ENCODE peak calls at places on chromosome 19, in eight cellular contexts. One of them, this sample, is unnamed.

GRCh38 chr19:5141278-5141925 is 172.5 kb downstream of the KDM4B start:
- DNase-seq in cardiac muscle cell: peak
- DNase-seq in AG08396: no peak
- DNase-seq in testis: no peak
- DNase-seq in T1000: no peak
- DNase-seq in activated gamma-delta T cell treated with anti-CD3 and anti-CD28 coated beads, Interleukin-2, amount 50 U/mL, for 16 hours: no peak
- DNase-seq in smooth muscle cell of the brain vasculature: no peak
- DNase-seq in NCI-H187 treated with DMSO at 0.1 percent for 48 hours: no peak
- DNase-seq in this sample: no peak

GRCh38 chr19:6963937-6964336 is 57.3 kb downstream of the MBD3L2B start:
- DNase-seq in AG08396: no peak
- DNase-seq in activated gamma-delta T cell treated with anti-CD3 and anti-CD28 coated beads, Interleukin-2, amount 50 U/mL, for 16 hours: peak
- DNase-seq in T1000: no peak
- DNase-seq in smooth muscle cell of the brain vasculature: no peak
- DNase-seq in testis: peak
- DNase-seq in cardiac muscle cell: no peak
- DNase-seq in NCI-H187 treated with DMSO at 0.1 percent for 48 hours: no peak
- DNase-seq in this sample: peak

GRCh38 chr19:45323671-45324081 is 1.0 kb upstream of the CKM start:
- DNase-seq in cardiac muscle cell: no peak
- DNase-seq in activated gamma-delta T cell treated with anti-CD3 and anti-CD28 coated beads, Interleukin-2, amount 50 U/mL, for 16 hours: no peak
- DNase-seq in NCI-H187 treated with DMSO at 0.1 percent for 48 hours: no peak
- DNase-seq in AG08396: no peak
- DNase-seq in testis: no peak
- DNase-seq in smooth muscle cell of the brain vasculature: no peak
- DNase-seq in T1000: no peak
- DNase-seq in this sample: no peak

GRCh38 chr19:56765107-56765506 is 75.4 kb downstream of the PEG3 start:
- DNase-seq in AG08396: no peak
- DNase-seq in cardiac muscle cell: peak
- DNase-seq in smooth muscle cell of the brain vasculature: no peak
- DNase-seq in testis: peak
- DNase-seq in activated gamma-delta T cell treated with anti-CD3 and anti-CD28 coated beads, Interleukin-2, amount 50 U/mL, for 16 hours: no peak
- DNase-seq in NCI-H187 treated with DMSO at 0.1 percent for 48 hours: no peak
- DNase-seq in T1000: no peak
- DNase-seq in this sample: peak

GRCh38 chr19:6402834-6403608 is 10.1 kb upstream of the GTF2F1 start:
- DNase-seq in cardiac muscle cell: peak
- DNase-seq in AG08396: peak
- DNase-seq in NCI-H187 treated with DMSO at 0.1 percent for 48 hours: no peak
- DNase-seq in T1000: no peak
- DNase-seq in activated gamma-delta T cell treated with anti-CD3 and anti-CD28 coated beads, Interleukin-2, amount 50 U/mL, for 16 hours: no peak
- DNase-seq in testis: peak
- DNase-seq in smooth muscle cell of the brain vasculature: no peak
- DNase-seq in this sample: no peak

GRCh38 chr19:49472936-49473335 is 1.1 kb upstream of the FLT3LG start:
- DNase-seq in testis: no peak
- DNase-seq in smooth muscle cell of the brain vasculature: no peak
- DNase-seq in activated gamma-delta T cell treated with anti-CD3 and anti-CD28 coated beads, Interleukin-2, amount 50 U/mL, for 16 hours: no peak
- DNase-seq in cardiac muscle cell: no peak
- DNase-seq in T1000: no peak
- DNase-seq in AG08396: no peak
- DNase-seq in NCI-H187 treated with DMSO at 0.1 percent for 48 hours: no peak
- DNase-seq in this sample: peak

GRCh38 chr19:46975918-46976782 is 43.5 kb upstream of the NPAS1 start:
- DNase-seq in cardiac muscle cell: peak
- DNase-seq in AG08396: peak
- DNase-seq in smooth muscle cell of the brain vasculature: no peak
- DNase-seq in testis: peak
- DNase-seq in activated gamma-delta T cell treated with anti-CD3 and anti-CD28 coated beads, Interleukin-2, amount 50 U/mL, for 16 hours: no peak
- DNase-seq in T1000: peak
- DNase-seq in NCI-H187 treated with DMSO at 0.1 percent for 48 hours: no peak
- DNase-seq in this sample: no peak

GRCh38 chr19:27805848-27806247 is 1407.1 kb downstream of the UQCRFS1 start:
- DNase-seq in NCI-H187 treated with DMSO at 0.1 percent for 48 hours: no peak
- DNase-seq in T1000: no peak
- DNase-seq in smooth muscle cell of the brain vasculature: no peak
- DNase-seq in cardiac muscle cell: no peak
- DNase-seq in AG08396: no peak
- DNase-seq in testis: peak
- DNase-seq in activated gamma-delta T cell treated with anti-CD3 and anti-CD28 coated beads, Interleukin-2, amount 50 U/mL, for 16 hours: no peak
- DNase-seq in this sample: no peak

GRCh38 chr19:13526552-13526951 is 20.3 kb upstream of the CACNA1A start:
- DNase-seq in activated gamma-delta T cell treated with anti-CD3 and anti-CD28 coated beads, Interleukin-2, amount 50 U/mL, for 16 hours: no peak
- DNase-seq in T1000: peak
- DNase-seq in AG08396: no peak
- DNase-seq in cardiac muscle cell: peak
- DNase-seq in NCI-H187 treated with DMSO at 0.1 percent for 48 hours: no peak
- DNase-seq in smooth muscle cell of the brain vasculature: no peak
- DNase-seq in testis: no peak
- DNase-seq in this sample: peak

GRCh38 chr19:35533822-35534521 is 716 bp downstream of the GAPDHS start:
- DNase-seq in testis: peak
- DNase-seq in smooth muscle cell of the brain vasculature: no peak
- DNase-seq in activated gamma-delta T cell treated with anti-CD3 and anti-CD28 coated beads, Interleukin-2, amount 50 U/mL, for 16 hours: no peak
- DNase-seq in T1000: no peak
- DNase-seq in cardiac muscle cell: peak
- DNase-seq in AG08396: peak
- DNase-seq in NCI-H187 treated with DMSO at 0.1 percent for 48 hours: no peak
- DNase-seq in this sample: peak

GRCh38 chr19:34556500-34556899 is 74.9 kb downstream of the WTIP start:
- DNase-seq in smooth muscle cell of the brain vasculature: no peak
- DNase-seq in activated gamma-delta T cell treated with anti-CD3 and anti-CD28 coated beads, Interleukin-2, amount 50 U/mL, for 16 hours: no peak
- DNase-seq in testis: peak
- DNase-seq in NCI-H187 treated with DMSO at 0.1 percent for 48 hours: no peak
- DNase-seq in T1000: no peak
- DNase-seq in cardiac muscle cell: peak
- DNase-seq in AG08396: no peak
- DNase-seq in this sample: peak

GRCh38 chr19:39731685-39732084 is 6.1 kb downstream of the CLC start:
- DNase-seq in cardiac muscle cell: no peak
- DNase-seq in T1000: no peak
- DNase-seq in activated gamma-delta T cell treated with anti-CD3 and anti-CD28 coated beads, Interleukin-2, amount 50 U/mL, for 16 hours: no peak
- DNase-seq in testis: no peak
- DNase-seq in smooth muscle cell of the brain vasculature: no peak
- DNase-seq in NCI-H187 treated with DMSO at 0.1 percent for 48 hours: no peak
- DNase-seq in AG08396: no peak
- DNase-seq in this sample: no peak

GRCh38 chr19:3494051-3494450 is 6.4 kb downstream of the DOHH start:
- DNase-seq in smooth muscle cell of the brain vasculature: no peak
- DNase-seq in cardiac muscle cell: no peak
- DNase-seq in activated gamma-delta T cell treated with anti-CD3 and anti-CD28 coated beads, Interleukin-2, amount 50 U/mL, for 16 hours: no peak
- DNase-seq in T1000: no peak
- DNase-seq in AG08396: peak
- DNase-seq in testis: peak
- DNase-seq in NCI-H187 treated with DMSO at 0.1 percent for 48 hours: no peak
- DNase-seq in this sample: peak

GRCh38 chr19:6276447-6276846 is 3.3 kb downstream of the MLLT1 start:
- DNase-seq in smooth muscle cell of the brain vasculature: no peak
- DNase-seq in NCI-H187 treated with DMSO at 0.1 percent for 48 hours: no peak
- DNase-seq in activated gamma-delta T cell treated with anti-CD3 and anti-CD28 coated beads, Interleukin-2, amount 50 U/mL, for 16 hours: no peak
- DNase-seq in cardiac muscle cell: peak
- DNase-seq in AG08396: no peak
- DNase-seq in testis: no peak
- DNase-seq in T1000: no peak
- DNase-seq in this sample: no peak

GRCh38 chr19:15223649-15224371 is 8.4 kb downstream of the EPHX3 start:
- DNase-seq in testis: no peak
- DNase-seq in NCI-H187 treated with DMSO at 0.1 percent for 48 hours: no peak
- DNase-seq in cardiac muscle cell: peak
- DNase-seq in smooth muscle cell of the brain vasculature: no peak
- DNase-seq in T1000: no peak
- DNase-seq in AG08396: no peak
- DNase-seq in activated gamma-delta T cell treated with anti-CD3 and anti-CD28 coated beads, Interleukin-2, amount 50 U/mL, for 16 hours: no peak
- DNase-seq in this sample: no peak

GRCh38 chr19:10124429-10124828 is 4.7 kb upstream of the EIF3G start:
- DNase-seq in AG08396: no peak
- DNase-seq in T1000: no peak
- DNase-seq in cardiac muscle cell: no peak
- DNase-seq in smooth muscle cell of the brain vasculature: no peak
- DNase-seq in NCI-H187 treated with DMSO at 0.1 percent for 48 hours: no peak
- DNase-seq in activated gamma-delta T cell treated with anti-CD3 and anti-CD28 coated beads, Interleukin-2, amount 50 U/mL, for 16 hours: no peak
- DNase-seq in testis: no peak
- DNase-seq in this sample: no peak

GRCh38 chr19:53903055-53903680 is 5.9 kb upstream of the CACNG7 start:
- DNase-seq in cardiac muscle cell: peak
- DNase-seq in testis: peak
- DNase-seq in smooth muscle cell of the brain vasculature: no peak
- DNase-seq in AG08396: no peak
- DNase-seq in NCI-H187 treated with DMSO at 0.1 percent for 48 hours: no peak
- DNase-seq in T1000: no peak
- DNase-seq in activated gamma-delta T cell treated with anti-CD3 and anti-CD28 coated beads, Interleukin-2, amount 50 U/mL, for 16 hours: no peak
- DNase-seq in this sample: peak

GRCh38 chr19:35845215-35846037 is 6.9 kb downstream of the NPHS1 start:
- DNase-seq in cardiac muscle cell: no peak
- DNase-seq in AG08396: no peak
- DNase-seq in testis: no peak
- DNase-seq in activated gamma-delta T cell treated with anti-CD3 and anti-CD28 coated beads, Interleukin-2, amount 50 U/mL, for 16 hours: no peak
- DNase-seq in T1000: no peak
- DNase-seq in NCI-H187 treated with DMSO at 0.1 percent for 48 hours: no peak
- DNase-seq in smooth muscle cell of the brain vasculature: no peak
- DNase-seq in this sample: peak

GRCh38 chr19:3983936-3984583 is 1.2 kb downstream of the EEF2 start:
- DNase-seq in NCI-H187 treated with DMSO at 0.1 percent for 48 hours: no peak
- DNase-seq in T1000: no peak
- DNase-seq in activated gamma-delta T cell treated with anti-CD3 and anti-CD28 coated beads, Interleukin-2, amount 50 U/mL, for 16 hours: no peak
- DNase-seq in AG08396: peak
- DNase-seq in cardiac muscle cell: peak
- DNase-seq in testis: no peak
- DNase-seq in smooth muscle cell of the brain vasculature: no peak
- DNase-seq in this sample: peak

GRCh38 chr19:29606420-29606747 is 301 bp downstream of the POP4 start:
- DNase-seq in smooth muscle cell of the brain vasculature: no peak
- DNase-seq in activated gamma-delta T cell treated with anti-CD3 and anti-CD28 coated beads, Interleukin-2, amount 50 U/mL, for 16 hours: no peak
- DNase-seq in AG08396: no peak
- DNase-seq in cardiac muscle cell: no peak
- DNase-seq in T1000: no peak
- DNase-seq in testis: no peak
- DNase-seq in NCI-H187 treated with DMSO at 0.1 percent for 48 hours: no peak
- DNase-seq in this sample: no peak

GRCh38 chr19:31154021-31154420 is 195.2 kb downstream of the TSHZ3 start:
- DNase-seq in T1000: no peak
- DNase-seq in NCI-H187 treated with DMSO at 0.1 percent for 48 hours: no peak
- DNase-seq in cardiac muscle cell: peak
- DNase-seq in testis: no peak
- DNase-seq in activated gamma-delta T cell treated with anti-CD3 and anti-CD28 coated beads, Interleukin-2, amount 50 U/mL, for 16 hours: no peak
- DNase-seq in AG08396: peak
- DNase-seq in smooth muscle cell of the brain vasculature: no peak
- DNase-seq in this sample: no peak

GRCh38 chr19:29211562-29212416 is 1.2 kb downstream of the UQCRFS1 start:
- DNase-seq in activated gamma-delta T cell treated with anti-CD3 and anti-CD28 coated beads, Interleukin-2, amount 50 U/mL, for 16 hours: no peak
- DNase-seq in testis: no peak
- DNase-seq in smooth muscle cell of the brain vasculature: no peak
- DNase-seq in NCI-H187 treated with DMSO at 0.1 percent for 48 hours: no peak
- DNase-seq in T1000: no peak
- DNase-seq in AG08396: peak
- DNase-seq in cardiac muscle cell: peak
- DNase-seq in this sample: peak

GRCh38 chr19:13152356-13152853 is 2.2 kb downstream of the IER2 start:
- DNase-seq in NCI-H187 treated with DMSO at 0.1 percent for 48 hours: no peak
- DNase-seq in testis: no peak
- DNase-seq in smooth muscle cell of the brain vasculature: no peak
- DNase-seq in activated gamma-delta T cell treated with anti-CD3 and anti-CD28 coated beads, Interleukin-2, amount 50 U/mL, for 16 hours: no peak
- DNase-seq in cardiac muscle cell: no peak
- DNase-seq in T1000: no peak
- DNase-seq in AG08396: no peak
- DNase-seq in this sample: no peak

GRCh38 chr19:35539314-35539713 is 6.1 kb downstream of the GAPDHS start:
- DNase-seq in AG08396: no peak
- DNase-seq in smooth muscle cell of the brain vasculature: no peak
- DNase-seq in cardiac muscle cell: no peak
- DNase-seq in testis: no peak
- DNase-seq in T1000: no peak
- DNase-seq in activated gamma-delta T cell treated with anti-CD3 and anti-CD28 coated beads, Interleukin-2, amount 50 U/mL, for 16 hours: no peak
- DNase-seq in NCI-H187 treated with DMSO at 0.1 percent for 48 hours: no peak
- DNase-seq in this sample: no peak

GRCh38 chr19:9881720-9882119 is 46.6 kb downstream of the PIN1 start:
- DNase-seq in T1000: no peak
- DNase-seq in AG08396: no peak
- DNase-seq in smooth muscle cell of the brain vasculature: no peak
- DNase-seq in NCI-H187 treated with DMSO at 0.1 percent for 48 hours: no peak
- DNase-seq in testis: no peak
- DNase-seq in cardiac muscle cell: no peak
- DNase-seq in activated gamma-delta T cell treated with anti-CD3 and anti-CD28 coated beads, Interleukin-2, amount 50 U/mL, for 16 hours: no peak
- DNase-seq in this sample: no peak

GRCh38 chr19:2602391-2603181 is 99.9 kb downstream of the GNG7 start:
- DNase-seq in cardiac muscle cell: peak
- DNase-seq in T1000: no peak
- DNase-seq in smooth muscle cell of the brain vasculature: peak
- DNase-seq in AG08396: peak
- DNase-seq in activated gamma-delta T cell treated with anti-CD3 and anti-CD28 coated beads, Interleukin-2, amount 50 U/mL, for 16 hours: no peak
- DNase-seq in testis: peak
- DNase-seq in NCI-H187 treated with DMSO at 0.1 percent for 48 hours: no peak
- DNase-seq in this sample: no peak

GRCh38 chr19:290539-291521 is at the start of gene PLPP2:
- DNase-seq in smooth muscle cell of the brain vasculature: no peak
- DNase-seq in testis: peak
- DNase-seq in cardiac muscle cell: peak
- DNase-seq in AG08396: peak
- DNase-seq in activated gamma-delta T cell treated with anti-CD3 and anti-CD28 coated beads, Interleukin-2, amount 50 U/mL, for 16 hours: peak
- DNase-seq in T1000: peak
- DNase-seq in NCI-H187 treated with DMSO at 0.1 percent for 48 hours: no peak
- DNase-seq in this sample: peak

GRCh38 chr19:10769533-10770491 is 51.9 kb downstream of the DNM2 start:
- DNase-seq in cardiac muscle cell: peak
- DNase-seq in NCI-H187 treated with DMSO at 0.1 percent for 48 hours: no peak
- DNase-seq in testis: peak
- DNase-seq in smooth muscle cell of the brain vasculature: no peak
- DNase-seq in T1000: no peak
- DNase-seq in activated gamma-delta T cell treated with anti-CD3 and anti-CD28 coated beads, Interleukin-2, amount 50 U/mL, for 16 hours: no peak
- DNase-seq in AG08396: no peak
- DNase-seq in this sample: no peak

GRCh38 chr19:7932276-7932929 is 6.5 kb upstream of the CTXN1 start:
- DNase-seq in T1000: no peak
- DNase-seq in NCI-H187 treated with DMSO at 0.1 percent for 48 hours: no peak
- DNase-seq in testis: no peak
- DNase-seq in smooth muscle cell of the brain vasculature: no peak
- DNase-seq in cardiac muscle cell: no peak
- DNase-seq in activated gamma-delta T cell treated with anti-CD3 and anti-CD28 coated beads, Interleukin-2, amount 50 U/mL, for 16 hours: no peak
- DNase-seq in AG08396: no peak
- DNase-seq in this sample: no peak

GRCh38 chr19:10255358-10255757 is 3.3 kb downstream of the MRPL4 start:
- DNase-seq in testis: no peak
- DNase-seq in NCI-H187 treated with DMSO at 0.1 percent for 48 hours: no peak
- DNase-seq in smooth muscle cell of the brain vasculature: no peak
- DNase-seq in cardiac muscle cell: no peak
- DNase-seq in AG08396: no peak
- DNase-seq in activated gamma-delta T cell treated with anti-CD3 and anti-CD28 coated beads, Interleukin-2, amount 50 U/mL, for 16 hours: no peak
- DNase-seq in T1000: no peak
- DNase-seq in this sample: no peak

GRCh38 chr19:6126335-6126974 is 9.0 kb upstream of the ACSBG2 start:
- DNase-seq in cardiac muscle cell: peak
- DNase-seq in NCI-H187 treated with DMSO at 0.1 percent for 48 hours: no peak
- DNase-seq in AG08396: peak
- DNase-seq in activated gamma-delta T cell treated with anti-CD3 and anti-CD28 coated beads, Interleukin-2, amount 50 U/mL, for 16 hours: no peak
- DNase-seq in T1000: no peak
- DNase-seq in smooth muscle cell of the brain vasculature: no peak
- DNase-seq in testis: no peak
- DNase-seq in this sample: no peak

GRCh38 chr19:28426110-28426901 is 786.6 kb downstream of the UQCRFS1 start:
- DNase-seq in activated gamma-delta T cell treated with anti-CD3 and anti-CD28 coated beads, Interleukin-2, amount 50 U/mL, for 16 hours: no peak
- DNase-seq in AG08396: no peak
- DNase-seq in testis: no peak
- DNase-seq in NCI-H187 treated with DMSO at 0.1 percent for 48 hours: no peak
- DNase-seq in cardiac muscle cell: peak
- DNase-seq in smooth muscle cell of the brain vasculature: no peak
- DNase-seq in T1000: no peak
- DNase-seq in this sample: no peak

GRCh38 chr19:18044825-18045304 is 36.9 kb downstream of the ARRDC2 start:
- DNase-seq in activated gamma-delta T cell treated with anti-CD3 and anti-CD28 coated beads, Interleukin-2, amount 50 U/mL, for 16 hours: peak
- DNase-seq in cardiac muscle cell: peak
- DNase-seq in AG08396: peak
- DNase-seq in smooth muscle cell of the brain vasculature: no peak
- DNase-seq in T1000: no peak
- DNase-seq in NCI-H187 treated with DMSO at 0.1 percent for 48 hours: no peak
- DNase-seq in testis: peak
- DNase-seq in this sample: peak

GRCh38 chr19:43625918-43626579 is 6.6 kb upstream of the ZNF428 start:
- DNase-seq in testis: no peak
- DNase-seq in AG08396: no peak
- DNase-seq in cardiac muscle cell: peak
- DNase-seq in T1000: no peak
- DNase-seq in smooth muscle cell of the brain vasculature: no peak
- DNase-seq in activated gamma-delta T cell treated with anti-CD3 and anti-CD28 coated beads, Interleukin-2, amount 50 U/mL, for 16 hours: no peak
- DNase-seq in NCI-H187 treated with DMSO at 0.1 percent for 48 hours: no peak
- DNase-seq in this sample: peak